ENCODE peak calls at places on chromosome 13, in four cellular contexts. H, R, K and Y are unnamed samples. For H3K4me1, the result is how much of the 10 kb centered on the place peaks cover.

GRCh38 chr13:51927129-51927528 is 65.4 kb downstream of the CCDC70 start:
- DNase-seq in H (no peak), R (no peak), K (no peak), Y (no peak)

GRCh38 chr13:44436589-44437337 is 63.1 kb downstream of the SERP2 start:
- DNase-seq in H (peak), R (peak), K (peak), Y (peak)

GRCh38 chr13:111874981-111875380 is 192.0 kb upstream of the SOX1 start:
- DNase-seq in H (no peak), R (no peak), K (no peak), Y (no peak)

GRCh38 chr13:26482451-26483197 is 74.9 kb upstream of the WASF3 start:
- DNase-seq in H (peak), R (peak), K (peak), Y (no peak)

GRCh38 chr13:37495046-37495445 is 103.5 kb downstream of the POSTN start:
- DNase-seq in H (no peak), R (no peak), K (no peak), Y (no peak)

GRCh38 chr13:52195052-52195837 is 35.8 kb upstream of the NEK3 start:
- DNase-seq in H (peak), R (peak), K (peak), Y (peak)

GRCh38 chr13:38685974-38686571 is 804 bp upstream of the FREM2 start:
- DNase-seq in H (peak), R (no peak), K (peak), Y (no peak)

GRCh38 chr13:51840141-51840540 is 4.8 kb downstream of the TMEM272 start:
- DNase-seq in H (no peak), R (no peak), K (no peak), Y (no peak)

GRCh38 chr13:85879014-85879413 is 79.8 kb upstream of the SLITRK6 start:
- DNase-seq in H (no peak), R (no peak), K (no peak), Y (no peak)

GRCh38 chr13:75512253-75512652 is 25.4 kb downstream of the COMMD6 start:
- DNase-seq in H (no peak), R (no peak), K (no peak), Y (no peak)

GRCh38 chr13:113029487-113030258 is 60.7 kb downstream of the MCF2L start:
- DNase-seq in H (peak), R (no peak), K (peak), Y (no peak)

GRCh38 chr13:93045836-93046235 is 180.8 kb upstream of the GPC6 start:
- DNase-seq in H (no peak), R (no peak), K (no peak), Y (no peak)

GRCh38 chr13:100520936-100521765 is 67.4 kb downstream of the GGACT start:
- DNase-seq in H (no peak), R (no peak), K (no peak), Y (no peak)

GRCh38 chr13:31442605-31443004 is 242.8 kb downstream of the B3GLCT start:
- DNase-seq in H (no peak), R (no peak), K (no peak), Y (no peak)

GRCh38 chr13:94431569-94431968 is 47.9 kb downstream of the DCT start:
- DNase-seq in H (no peak), R (no peak), K (no peak), Y (no peak)

GRCh38 chr13:48571121-48571901 is 38.4 kb upstream of the RCBTB2 start:
- DNase-seq in H (no peak), R (no peak), K (peak), Y (no peak)

GRCh38 chr13:108200781-108201398 is 14.4 kb downstream of the LIG4 start:
- DNase-seq in H (no peak), R (no peak), K (no peak), Y (no peak)

GRCh38 chr13:55615080-55615479 is 1525.6 kb upstream of the PRR20A start:
- DNase-seq in H (no peak), R (no peak), K (no peak), Y (no peak)

GRCh38 chr13:31880849-31881494 is 141.6 kb downstream of the RXFP2 start:
- DNase-seq in H (no peak), R (no peak), K (no peak), Y (no peak)

GRCh38 chr13:32905063-32905863 is 111.0 kb upstream of the KL start:
- DNase-seq in H (no peak), R (no peak), K (no peak), Y (no peak)

GRCh38 chr13:43874512-43875092 is 4.9 kb downstream of the CCDC122 start:
- DNase-seq in H (no peak), R (no peak), K (no peak), Y (no peak)

GRCh38 chr13:60448907-60449510 is 52.0 kb downstream of the TDRD3 start:
- DNase-seq in H (no peak), R (no peak), K (peak), Y (no peak)

GRCh38 chr13:30009411-30009810 is 159.0 kb upstream of the UBL3 start:
- DNase-seq in H (no peak), R (no peak), K (no peak), Y (no peak)

GRCh38 chr13:92677571-92677970 is 549.0 kb upstream of the GPC6 start:
- DNase-seq in H (no peak), R (no peak), K (no peak), Y (peak)

GRCh38 chr13:107742544-107742943 is 472.8 kb downstream of the LIG4 start:
- DNase-seq in H (no peak), R (no peak), K (no peak), Y (no peak)

GRCh38 chr13:88541993-88542392 is 870.8 kb downstream of the SLITRK5 start:
- DNase-seq in H (no peak), R (no peak), K (no peak), Y (no peak)

GRCh38 chr13:33285420-33286124 is at the start of gene STARD13:
- DNase-seq in H (peak), R (peak), K (peak), Y (peak)

GRCh38 chr13:113735750-113736149 is 23.3 kb upstream of the TMEM255B start:
- DNase-seq in H (no peak), R (no peak), K (no peak), Y (peak)

GRCh38 chr13:44868397-44868796 is 120.9 kb downstream of the NUFIP1 start:
- DNase-seq in H (no peak), R (no peak), K (no peak), Y (no peak)

DNA sequence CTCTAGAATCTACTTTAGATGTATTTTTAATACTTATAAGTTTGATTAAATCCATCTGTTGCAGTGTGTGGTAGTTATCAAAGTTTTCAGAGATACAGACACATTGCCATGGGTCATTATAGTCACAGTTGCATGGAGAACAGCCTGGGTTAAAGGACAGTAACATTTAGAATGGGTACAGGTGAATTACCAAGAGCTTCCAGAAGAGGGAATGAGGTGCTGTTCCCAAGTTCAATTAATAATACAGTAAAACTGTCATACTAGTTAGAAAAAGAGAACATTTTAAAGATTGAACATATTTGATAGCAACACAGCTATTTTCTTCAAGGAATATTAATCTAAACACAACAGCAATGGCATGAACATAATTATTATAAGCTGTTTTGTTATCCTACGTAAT is 322.6 kb upstream of the SLC10A2 start:
- DNase-seq in H (no peak), R (no peak), K (no peak), Y (no peak)
- TF ChIP-seq CTCF in H (peak), R (no peak), K (no peak), Y (no peak)

DNA sequence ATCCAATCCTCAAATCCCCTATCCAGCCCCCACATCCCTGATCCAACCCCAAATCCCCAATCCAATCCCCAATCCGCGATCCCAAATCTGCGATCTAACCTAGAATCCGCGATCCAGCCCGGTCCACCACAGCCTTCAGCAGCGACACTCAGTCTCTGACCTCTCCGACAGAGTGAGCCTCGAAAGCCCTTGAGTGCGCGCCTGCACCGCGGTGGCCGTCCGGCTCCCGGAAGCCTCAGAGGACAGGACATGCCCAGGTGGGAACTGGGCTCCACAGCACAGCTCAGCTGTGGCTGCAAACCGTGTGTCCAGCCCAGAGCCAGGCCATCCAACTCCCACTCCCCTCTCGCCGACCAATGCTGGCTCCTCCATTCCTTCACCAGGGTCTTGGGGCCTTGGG is 48.8 kb upstream of the C1QTNF9B start:
- DNase-seq in H (no peak), R (no peak), K (no peak), Y (no peak)
- H3K4me1 ChIP-seq in H (under half), R (under half), K (under half), Y (under half)

DNA sequence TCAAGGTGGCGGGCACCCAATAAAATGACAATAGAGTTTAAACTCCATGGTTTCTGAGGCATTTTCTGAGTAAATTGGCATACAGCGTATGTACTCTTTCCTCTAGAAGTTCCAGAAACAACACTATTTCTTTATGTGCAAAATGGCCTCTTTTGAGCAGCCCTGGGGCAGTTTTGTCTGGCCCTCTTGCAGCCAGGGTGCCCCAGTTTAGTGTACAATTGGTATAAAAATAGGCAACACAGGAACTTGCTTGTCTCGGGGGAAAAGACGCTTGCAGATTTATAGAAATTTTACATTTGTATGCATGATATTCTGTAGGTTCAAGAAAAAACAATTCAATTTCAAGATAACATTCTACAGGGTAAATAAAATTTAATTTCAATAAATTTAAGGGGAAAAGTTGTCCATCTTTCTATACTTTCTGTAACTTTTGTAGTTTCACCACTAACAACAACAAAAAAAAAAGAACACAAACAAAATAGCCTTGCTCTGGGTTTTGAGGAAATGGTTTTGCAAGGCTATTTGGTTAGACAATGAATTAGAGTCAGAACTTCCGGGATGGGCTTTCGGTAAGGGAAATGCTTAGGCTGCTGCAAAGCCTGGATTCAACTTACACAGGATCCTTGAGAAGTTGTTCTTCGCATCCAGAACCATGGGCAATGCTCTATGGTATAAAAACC is 45.3 kb downstream of the LRCH1 start:
- DNase-seq in H (no peak), R (no peak), K (no peak), Y (no peak)
- H3K27ac ChIP-seq in H (no peak), R (peak), K (peak), Y (peak)

DNA sequence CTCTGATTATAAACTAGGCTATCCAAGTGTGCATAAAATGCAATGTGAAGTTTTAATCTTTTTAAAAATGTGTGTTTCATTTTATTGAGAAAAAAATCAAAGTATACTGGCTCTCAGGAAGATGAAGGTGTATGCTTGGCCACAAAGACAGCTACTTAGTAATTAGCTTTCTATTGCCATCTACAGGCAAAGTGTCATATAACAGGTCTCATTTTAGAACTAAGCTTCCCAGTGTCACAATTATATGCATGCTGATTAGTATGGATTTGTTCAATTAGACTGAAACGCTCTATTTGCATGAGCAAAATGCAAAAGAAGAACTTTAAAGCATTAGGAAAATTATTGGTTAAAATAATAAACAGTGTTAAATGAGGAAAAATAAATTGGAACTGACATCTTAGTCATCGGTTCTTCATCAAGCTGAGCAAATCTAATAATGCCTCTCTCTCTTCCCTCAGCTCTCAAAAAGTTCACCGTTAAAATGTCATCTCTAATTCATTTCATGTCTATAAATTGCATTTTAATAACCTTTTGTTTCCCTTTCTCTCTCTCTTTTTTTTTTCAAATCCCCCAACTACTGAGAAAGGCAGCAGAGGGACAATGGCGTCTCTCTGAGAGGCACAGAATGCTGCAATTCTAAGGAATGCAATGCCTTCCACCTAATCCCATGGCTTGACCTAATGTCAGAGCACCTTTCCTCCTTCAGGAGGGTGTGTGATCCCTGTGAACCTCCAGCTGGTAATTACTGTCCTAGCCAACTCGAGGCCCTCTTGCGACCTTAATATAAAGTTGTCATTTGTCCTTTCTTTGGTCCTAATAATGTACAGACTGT is 313.1 kb upstream of the MAB21L1 start:
- DNase-seq in H (no peak), R (no peak), K (no peak), Y (no peak)
- TF ChIP-seq CTCF in H (peak), R (peak), K (peak), Y (peak)

DNA sequence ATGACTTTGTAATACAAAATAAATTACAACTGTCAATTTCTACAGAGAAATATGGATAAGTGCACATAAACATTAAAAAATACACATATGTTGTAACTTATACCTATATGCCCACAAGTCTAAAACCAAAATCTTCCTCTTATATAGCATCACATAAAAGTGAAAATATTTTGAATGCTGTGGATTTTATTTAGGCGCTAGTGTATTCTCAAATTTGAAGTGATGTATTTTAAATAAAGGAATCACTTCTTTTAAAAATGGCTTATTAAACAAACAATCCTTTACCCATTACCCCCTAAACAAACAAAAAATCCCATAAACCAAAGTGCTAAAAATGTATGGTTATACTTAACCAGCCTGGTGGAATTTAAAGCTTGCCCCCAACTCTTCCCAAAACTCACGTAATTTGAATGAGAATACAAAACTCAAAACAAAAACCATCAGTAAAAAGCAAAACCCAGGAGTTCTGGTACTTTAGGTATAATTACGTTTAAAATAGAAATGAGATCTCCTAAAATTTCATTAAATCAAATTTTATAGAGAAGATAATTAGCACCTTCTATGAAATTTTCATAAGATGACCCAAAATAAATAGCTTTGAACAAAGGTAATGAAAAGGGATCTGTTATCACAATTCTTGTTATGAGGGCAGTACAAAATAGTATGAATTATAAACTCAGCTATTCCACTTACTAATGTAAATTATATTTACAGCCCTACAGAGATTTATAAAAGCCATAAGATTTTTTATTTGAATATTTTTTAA is 63.5 kb downstream of the KCNRG start:
- DNase-seq in H (no peak), R (no peak), K (no peak), Y (no peak)
- H3K4me1 ChIP-seq in H (under half), R (under half), K (under half), Y (under half)

DNA sequence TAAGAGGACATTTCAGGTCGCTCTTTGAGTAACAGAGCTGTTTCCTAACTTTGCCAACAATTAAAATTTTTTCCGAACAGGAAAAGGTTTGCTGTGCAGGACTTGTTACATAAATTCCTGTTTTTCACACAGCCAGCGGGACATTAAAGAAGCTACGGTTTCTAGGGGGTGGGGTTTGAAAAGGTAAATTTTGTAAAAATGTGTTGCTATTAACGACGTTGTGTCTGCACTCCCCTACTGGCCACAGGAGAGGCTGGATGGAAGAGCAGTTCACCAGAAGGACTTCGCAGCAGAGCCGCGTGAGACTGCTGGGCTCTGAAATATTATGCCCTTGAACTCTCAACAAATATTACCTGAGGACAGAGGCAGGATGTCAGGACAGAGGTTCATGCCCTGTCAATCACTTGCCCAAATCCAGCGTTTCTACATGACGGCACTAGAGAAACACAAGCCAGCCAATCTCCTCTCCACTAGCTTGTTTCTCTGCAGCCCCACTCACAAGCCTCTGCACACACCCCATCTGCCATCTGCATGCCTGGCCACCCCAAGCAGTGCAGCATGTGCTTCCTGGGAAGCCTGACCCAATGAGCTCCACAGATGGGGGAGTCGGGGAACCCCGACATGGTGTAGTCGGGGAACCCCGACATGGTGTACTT is 102.0 kb downstream of the FOXO1 start:
- DNase-seq in H (no peak), R (no peak), K (no peak), Y (no peak)
- H3K27ac ChIP-seq in H (no peak), R (peak), K (peak), Y (peak)

GRCh38 chr13:110044521-110045200 is 258.3 kb upstream of the IRS2 start:
- DNase-seq in H (no peak), R (no peak), K (no peak), Y (no peak)
- TF ChIP-seq CTCF in H (no peak), R (no peak), K (no peak), Y (no peak)

DNA sequence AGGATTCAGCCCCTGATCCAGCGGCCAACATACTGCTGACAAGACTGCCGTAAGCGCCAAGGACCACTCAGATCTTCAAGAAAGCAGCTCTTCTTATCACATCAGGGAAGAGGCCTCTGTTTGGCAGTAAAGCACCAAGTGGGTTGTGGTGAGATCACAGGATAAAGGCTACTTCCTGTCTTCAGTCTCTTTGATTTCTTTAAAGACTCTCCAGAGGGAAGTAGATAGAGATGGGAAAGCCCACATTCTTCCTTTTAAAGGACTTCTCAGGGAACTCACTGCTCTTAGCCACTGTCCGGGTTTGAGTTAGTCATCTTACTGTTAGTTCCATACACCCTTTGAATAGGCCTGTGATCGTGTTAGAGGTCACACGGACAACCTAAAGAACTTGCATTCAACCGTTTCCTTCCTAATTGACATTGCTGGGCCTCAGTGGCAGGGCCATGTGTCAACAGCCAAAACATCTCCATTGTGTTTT is 47.2 kb upstream of the POMP start:
- DNase-seq in H (no peak), R (no peak), K (no peak), Y (no peak)
- H3K4me1 ChIP-seq in H (under half), R (under half), K (under half), Y (under half)